ENCODE peak calls at places on chromosomes 1 and 21, in four cellular contexts. T, J, U and W are unnamed samples.

GRCh38 chr1:201466492-201466891 is 2.5 kb downstream of the PHLDA3 start:
- DNase-seq in T (no peak), J (no peak), U (no peak), W (no peak)

GRCh38 chr1:109239047-109239579 is 10.2 kb upstream of the CELSR2 start:
- DNase-seq in T (no peak), J (no peak), U (no peak), W (no peak)

GRCh38 chr1:77438239-77438913 is 156.6 kb downstream of the AK5 start:
- DNase-seq in T (no peak), J (no peak), U (no peak), W (no peak)

GRCh38 chr21:46080171-46081021 is 17.5 kb upstream of the COL6A2 start:
- DNase-seq in T (no peak), J (no peak), U (no peak), W (no peak)

GRCh38 chr21:37380349-37381323 is 14.1 kb downstream of the DYRK1A start:
- DNase-seq in T (no peak), J (no peak), U (no peak), W (no peak)

GRCh38 chr1:170729608-170730378 is 65.9 kb downstream of the PRRX1 start:
- DNase-seq in T (no peak), J (no peak), U (no peak), W (no peak)

GRCh38 chr1:113980120-113980519 is 846 bp downstream of the OLFML3 start:
- DNase-seq in T (no peak), J (no peak), U (no peak), W (no peak)

GRCh38 chr21:34994646-34995631 is 54.2 kb downstream of the RUNX1 start:
- DNase-seq in T (no peak), J (peak), U (no peak), W (no peak)

GRCh38 chr1:88698764-88699163 is 14.7 kb downstream of the PKN2 start:
- DNase-seq in T (no peak), J (no peak), U (no peak), W (no peak)

GRCh38 chr1:171948491-171948890 is 107.2 kb downstream of the DNM3 start:
- DNase-seq in T (no peak), J (no peak), U (no peak), W (no peak)

GRCh38 chr21:33478858-33479678 is 706 bp downstream of the TMEM50B start:
- DNase-seq in T (no peak), J (peak), U (no peak), W (peak)

GRCh38 chr1:170221031-170221430 is 75.3 kb downstream of the NTMT2 start:
- DNase-seq in T (no peak), J (no peak), U (no peak), W (no peak)

GRCh38 chr1:3323021-3323790 is 131.3 kb upstream of the ARHGEF16 start:
- DNase-seq in T (no peak), J (no peak), U (no peak), W (peak)

GRCh38 chr1:24704411-24705259 is 40.6 kb upstream of the CLIC4 start:
- DNase-seq in T (no peak), J (peak), U (no peak), W (no peak)

GRCh38 chr1:19483261-19483660 is 2.1 kb downstream of the CAPZB start:
- DNase-seq in T (no peak), J (no peak), U (no peak), W (no peak)

GRCh38 chr1:30756545-30757195 is 904 bp downstream of the LAPTM5 start:
- DNase-seq in T (no peak), J (peak), U (no peak), W (no peak)

GRCh38 chr21:46253610-46254124 is 25.1 kb upstream of the LSS start:
- DNase-seq in T (peak), J (peak), U (no peak), W (no peak)

GRCh38 chr1:14328687-14329086 is 269.8 kb upstream of the KAZN start:
- DNase-seq in T (no peak), J (no peak), U (no peak), W (no peak)
- H3K4me2 ChIP-seq in T (no peak), J (no peak), U (no peak), W (no peak)

DNA sequence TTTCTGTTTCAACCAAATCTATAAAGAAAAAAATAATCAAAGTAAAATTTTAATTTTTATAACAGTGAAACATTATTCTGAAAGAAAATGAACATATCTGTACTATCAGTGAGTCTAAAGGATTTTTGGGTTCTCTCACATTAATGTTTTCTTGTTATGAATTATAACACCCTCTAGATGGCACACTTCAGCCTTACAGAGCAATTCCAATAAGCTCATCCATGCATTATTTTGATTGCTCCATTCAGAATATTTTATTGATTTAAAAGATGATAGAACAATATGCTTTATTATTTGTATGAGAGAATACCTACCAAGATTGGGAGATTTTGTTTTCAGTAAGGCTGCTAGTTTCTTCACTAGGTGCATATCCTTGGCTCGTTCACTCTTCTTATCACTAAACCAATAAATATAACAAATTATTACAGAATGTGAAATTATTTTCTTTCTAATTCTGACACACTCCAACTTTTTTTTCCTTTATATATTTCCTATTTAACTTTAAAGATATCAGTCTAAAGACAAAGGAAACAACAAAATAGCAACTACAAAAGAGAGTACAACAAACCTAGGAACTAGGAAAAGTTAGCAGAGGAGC is 82.4 kb downstream of the RAB3GAP2 start:
- DNase-seq in T (no peak), J (peak), U (no peak), W (peak)
- TF ChIP-seq ATF2 in T (no peak), J (no peak), U (no peak), W (no peak)

DNA sequence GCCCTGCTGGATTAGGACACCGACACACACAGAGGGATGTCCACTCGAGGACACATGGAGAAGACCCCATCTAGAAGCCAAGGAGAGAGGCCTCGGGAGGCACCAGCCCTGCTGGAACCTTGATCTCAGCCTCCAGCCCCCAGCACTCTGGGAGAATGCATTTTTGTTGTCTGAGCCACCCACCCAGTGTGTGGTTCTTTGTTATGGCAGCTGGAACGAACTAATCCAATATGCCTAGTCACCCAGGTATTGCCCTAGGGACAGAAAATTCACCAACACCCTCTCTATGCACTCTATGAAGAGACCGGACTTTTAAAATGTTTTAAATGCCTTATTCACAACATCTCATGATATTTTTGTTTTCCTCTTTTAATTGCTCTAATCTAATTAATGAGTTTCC is 117.4 kb downstream of the CRYAA start:
- DNase-seq in T (no peak), J (no peak), U (no peak), W (no peak)
- H3K4me2 ChIP-seq in T (no peak), J (no peak), U (no peak), W (no peak)

GRCh38 chr1:1433804-1434130 is 1.7 kb upstream of the VWA1 start:
- DNase-seq in T (no peak), J (no peak), U (no peak), W (no peak)
- TF ChIP-seq ATF2 in T (no peak), J (no peak), U (no peak), W (no peak)

DNA sequence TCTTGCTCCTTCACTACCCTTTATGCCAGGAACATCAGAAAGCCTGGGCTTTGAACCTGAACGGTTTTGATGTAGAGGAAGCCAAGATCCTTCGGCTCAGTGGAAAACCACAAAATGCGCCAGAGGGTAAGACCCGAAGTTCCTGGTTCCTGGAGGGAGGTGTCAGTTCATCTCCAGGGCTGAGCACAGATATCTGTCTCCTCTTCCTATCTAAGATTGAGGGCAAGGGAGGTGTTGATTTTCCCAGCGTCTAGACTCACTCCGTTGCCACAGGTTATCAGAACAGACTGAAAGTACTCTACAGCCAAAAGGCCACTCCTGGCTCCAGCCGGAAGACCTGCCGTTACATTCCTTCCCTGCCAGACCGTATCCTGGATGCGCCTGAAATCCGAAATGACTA is 915 bp downstream of the CDC20 start:
- DNase-seq in T (no peak), J (no peak), U (no peak), W (no peak)
- H3K4me2 ChIP-seq in T (peak), J (peak), U (peak), W (peak)

GRCh38 chr1:44587796-44588460 is 86.4 kb downstream of the TMEM53 start:
- DNase-seq in T (no peak), J (peak), U (no peak), W (peak)
- TF ChIP-seq ATF2 in T (no peak), J (no peak), U (no peak), W (no peak)

GRCh38 chr1:89720839-89721238 is 87.9 kb downstream of the LRRC8C start:
- DNase-seq in T (no peak), J (no peak), U (no peak), W (no peak)
- H3K4me2 ChIP-seq in T (peak), J (no peak), U (no peak), W (no peak)

GRCh38 chr1:177008653-177009052 is 155.9 kb downstream of the ASTN1 start:
- DNase-seq in T (no peak), J (no peak), U (no peak), W (no peak)

GRCh38 chr1:177011508-177011907 is 153.0 kb downstream of the ASTN1 start:
- DNase-seq in T (no peak), J (no peak), U (no peak), W (no peak)

GRCh38 chr1:177007437-177008161 is 156.9 kb downstream of the ASTN1 start:
- DNase-seq in T (no peak), J (no peak), U (no peak), W (no peak)

GRCh38 chr1:177012342-177012741 is 152.2 kb downstream of the ASTN1 start:
- DNase-seq in T (no peak), J (no peak), U (no peak), W (no peak)

DNA sequence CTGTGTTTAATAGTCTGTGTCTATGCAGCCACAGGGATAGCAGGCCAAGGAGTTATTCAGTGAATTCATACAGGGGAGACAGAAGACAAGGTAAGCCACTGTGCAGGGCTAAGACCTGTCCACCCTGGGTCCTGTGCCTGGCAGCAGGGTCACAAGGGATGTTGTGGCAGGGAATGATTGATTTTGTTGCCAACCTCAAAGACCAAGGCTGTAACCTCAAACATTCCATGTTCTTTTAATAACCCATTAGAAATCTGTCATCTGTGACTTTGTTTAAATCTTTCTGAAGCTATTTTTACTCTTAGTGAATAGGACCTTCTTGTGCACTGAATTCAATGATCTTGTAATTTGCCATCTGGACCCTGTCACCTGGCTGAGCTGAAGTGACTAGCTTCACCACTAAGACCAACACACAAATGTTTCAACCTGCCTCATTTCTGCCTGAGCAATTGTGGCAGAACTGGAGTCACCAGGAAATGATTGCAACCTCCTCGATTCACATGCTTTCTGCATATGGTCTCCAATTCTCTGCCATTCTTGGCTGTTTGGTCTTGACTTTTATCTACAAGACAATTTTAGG is 154.2 kb downstream of the ASTN1 start:
- DNase-seq in T (no peak), J (no peak), U (no peak), W (no peak)
- TF ChIP-seq ATF2 in T (no peak), J (no peak), U (no peak), W (no peak)